ENCODE peak calls at places on chromosome 10, in ten cellular contexts. R, L, T, M, X, W, Y, F, P and S are unnamed samples. For H3K4me1, the result is how much of the 10 kb centered on the place peaks cover.

GRCh38 chr10:89138755-89139154 is 68.4 kb downstream of the CH25H start:
- DNase-seq in R (no peak), L (no peak), T (no peak), M (no peak), X (no peak), W (no peak), Y (no peak), F (no peak), P (no peak), S (no peak)

GRCh38 chr10:77311186-77311585 is 326.4 kb downstream of the KCNMA1 start:
- DNase-seq in R (no peak), L (no peak), T (no peak), M (no peak), X (no peak), W (no peak), Y (no peak), F (no peak), P (no peak), S (no peak)

GRCh38 chr10:60208676-60209269 is 180.9 kb downstream of the ANK3 start:
- DNase-seq in R (no peak), L (peak), T (peak), M (no peak), X (no peak), W (no peak), Y (no peak), F (no peak), P (no peak), S (no peak)

GRCh38 chr10:123599366-123599849 is 66.7 kb upstream of the GPR26 start:
- DNase-seq in R (no peak), L (no peak), T (no peak), M (no peak), X (no peak), W (no peak), Y (no peak), F (no peak), P (no peak), S (no peak)

GRCh38 chr10:94308866-94309265 is 53.9 kb downstream of the NOC3L start:
- DNase-seq in R (no peak), L (no peak), T (no peak), M (no peak), X (no peak), W (no peak), Y (no peak), F (no peak), P (no peak), S (no peak)

GRCh38 chr10:36499696-36500095 is 625.7 kb upstream of the ANKRD30A start:
- DNase-seq in R (no peak), L (no peak), T (no peak), M (no peak), X (no peak), W (no peak), Y (no peak), F (no peak), P (no peak), S (no peak)

GRCh38 chr10:32163774-32164148 is 107.5 kb upstream of the KIF5B start:
- DNase-seq in R (no peak), L (no peak), T (no peak), M (peak), X (no peak), W (no peak), Y (no peak), F (no peak), P (no peak), S (no peak)

GRCh38 chr10:130636303-130636702 is 500.1 kb downstream of the GLRX3 start:
- DNase-seq in R (no peak), L (no peak), T (no peak), M (no peak), X (no peak), W (no peak), Y (no peak), F (no peak), P (no peak), S (no peak)

GRCh38 chr10:7475046-7475860 is 64.4 kb upstream of the SFMBT2 start:
- DNase-seq in R (peak), L (no peak), T (no peak), M (peak), X (peak), W (peak), Y (peak), F (no peak), P (no peak), S (no peak)

GRCh38 chr10:86960003-86960862 is 1.8 kb downstream of the SNCG start:
- DNase-seq in R (no peak), L (peak), T (peak), M (peak), X (peak), W (peak), Y (peak), F (no peak), P (peak), S (no peak)

GRCh38 chr10:6621536-6621935 is 41.5 kb upstream of the PRKCQ start:
- DNase-seq in R (no peak), L (no peak), T (no peak), M (no peak), X (no peak), W (no peak), Y (no peak), F (no peak), P (no peak), S (no peak)

GRCh38 chr10:27065084-27065483 is 35.2 kb downstream of the ANKRD26 start:
- DNase-seq in R (no peak), L (no peak), T (no peak), M (no peak), X (no peak), W (no peak), Y (no peak), F (no peak), P (no peak), S (no peak)

GRCh38 chr10:76031769-76032441 is 600.5 kb downstream of the LRMDA start:
- DNase-seq in R (no peak), L (no peak), T (no peak), M (no peak), X (no peak), W (no peak), Y (no peak), F (no peak), P (no peak), S (no peak)

GRCh38 chr10:88851706-88852105 is at the start of gene ANKRD22:
- DNase-seq in R (no peak), L (peak), T (peak), M (peak), X (no peak), W (no peak), Y (no peak), F (no peak), P (peak), S (peak)

GRCh38 chr10:52701647-52702046 is 70.9 kb downstream of the MBL2 start:
- DNase-seq in R (no peak), L (no peak), T (no peak), M (no peak), X (no peak), W (no peak), Y (no peak), F (no peak), P (no peak), S (no peak)

GRCh38 chr10:98006266-98006665 is 24.2 kb downstream of the CRTAC1 start:
- DNase-seq in R (no peak), L (no peak), T (no peak), M (peak), X (no peak), W (no peak), Y (no peak), F (no peak), P (no peak), S (no peak)

GRCh38 chr10:129344956-129345355 is 122.1 kb upstream of the MGMT start:
- DNase-seq in R (no peak), L (no peak), T (no peak), M (no peak), X (no peak), W (no peak), Y (no peak), F (no peak), P (no peak), S (no peak)

GRCh38 chr10:61791216-61791615 is 110.3 kb upstream of the ARID5B start:
- DNase-seq in R (no peak), L (no peak), T (no peak), M (no peak), X (no peak), W (no peak), Y (no peak), F (no peak), P (no peak), S (no peak)

GRCh38 chr10:99731296-99732032 is 463 bp downstream of the COX15 start:
- DNase-seq in R (no peak), L (no peak), T (no peak), M (no peak), X (no peak), W (no peak), Y (no peak), F (no peak), P (no peak), S (no peak)

GRCh38 chr10:31912289-31912688 is 16.3 kb downstream of the ARHGAP12 start:
- DNase-seq in R (no peak), L (no peak), T (no peak), M (no peak), X (no peak), W (no peak), Y (no peak), F (no peak), P (no peak), S (no peak)

GRCh38 chr10:52729259-52730104 is 43.1 kb downstream of the MBL2 start:
- DNase-seq in R (no peak), L (peak), T (peak), M (no peak), X (no peak), W (no peak), Y (no peak), F (no peak), P (no peak), S (no peak)

GRCh38 chr10:124602121-124602561 is 140.5 kb downstream of the LHPP start:
- DNase-seq in R (no peak), L (no peak), T (no peak), M (no peak), X (peak), W (no peak), Y (no peak), F (no peak), P (no peak), S (no peak)

GRCh38 chr10:86755454-86755739 is 1.0 kb upstream of the BMPR1A start:
- DNase-seq in R (no peak), L (no peak), T (no peak), M (no peak), X (no peak), W (no peak), Y (no peak), F (no peak), P (no peak), S (no peak)

GRCh38 chr10:49377256-49377655 is 18.6 kb downstream of the DRGX start:
- DNase-seq in R (no peak), L (no peak), T (no peak), M (no peak), X (no peak), W (no peak), Y (no peak), F (no peak), P (no peak), S (no peak)

GRCh38 chr10:61750943-61751471 is 88.3 kb downstream of the CABCOCO1 start:
- DNase-seq in R (no peak), L (peak), T (peak), M (peak), X (peak), W (peak), Y (peak), F (no peak), P (peak), S (no peak)

GRCh38 chr10:110698340-110698739 is 54.2 kb downstream of the RBM20 start:
- DNase-seq in R (no peak), L (no peak), T (no peak), M (no peak), X (no peak), W (no peak), Y (no peak), F (no peak), P (no peak), S (no peak)

GRCh38 chr10:129909531-129910286 is 54.4 kb downstream of the EBF3 start:
- DNase-seq in R (no peak), L (no peak), T (no peak), M (no peak), X (no peak), W (no peak), Y (no peak), F (no peak), P (no peak), S (no peak)

GRCh38 chr10:69497235-69497561 is 45.9 kb downstream of the TSPAN15 start:
- DNase-seq in R (peak), L (no peak), T (no peak), M (no peak), X (no peak), W (no peak), Y (no peak), F (no peak), P (no peak), S (no peak)

GRCh38 chr10:121063744-121064143 is 212.6 kb downstream of the WDR11 start:
- DNase-seq in R (no peak), L (no peak), T (no peak), M (peak), X (peak), W (no peak), Y (no peak), F (no peak), P (no peak), S (no peak)

GRCh38 chr10:125203186-125203800 is 42.9 kb upstream of the CTBP2 start:
- DNase-seq in R (no peak), L (no peak), T (no peak), M (no peak), X (no peak), W (no peak), Y (no peak), F (no peak), P (peak), S (no peak)

GRCh38 chr10:121753726-121754476 is 155.7 kb upstream of the FGFR2 start:
- DNase-seq in R (no peak), L (peak), T (peak), M (no peak), X (no peak), W (no peak), Y (no peak), F (no peak), P (no peak), S (no peak)

GRCh38 chr10:58225654-58226053 is 42.0 kb downstream of the IPMK start:
- DNase-seq in R (no peak), L (no peak), T (no peak), M (no peak), X (no peak), W (no peak), Y (no peak), F (no peak), P (no peak), S (no peak)

GRCh38 chr10:31921031-31921430 is 7.6 kb downstream of the ARHGAP12 start:
- DNase-seq in R (no peak), L (no peak), T (no peak), M (no peak), X (no peak), W (no peak), Y (no peak), F (no peak), P (no peak), S (no peak)

GRCh38 chr10:122468923-122469781 is 7.8 kb downstream of the HTRA1 start:
- DNase-seq in R (no peak), L (peak), T (peak), M (no peak), X (no peak), W (no peak), Y (peak), F (no peak), P (peak), S (no peak)

GRCh38 chr10:77548157-77548556 is 89.5 kb downstream of the KCNMA1 start:
- DNase-seq in R (no peak), L (no peak), T (no peak), M (peak), X (no peak), W (no peak), Y (no peak), F (no peak), P (no peak), S (no peak)

GRCh38 chr10:3105166-3105565 is 37.8 kb downstream of the PFKP start:
- DNase-seq in R (no peak), L (no peak), T (no peak), M (no peak), X (no peak), W (no peak), Y (no peak), F (no peak), P (no peak), S (no peak)

GRCh38 chr10:70885931-70886903 is 2.1 kb downstream of the PCBD1 start:
- DNase-seq in R (no peak), L (no peak), T (no peak), M (no peak), X (peak), W (no peak), Y (no peak), F (no peak), P (no peak), S (no peak)

GRCh38 chr10:132464256-132465192 is 67.5 kb downstream of the PWWP2B start:
- DNase-seq in R (peak), L (no peak), T (no peak), M (peak), X (peak), W (peak), Y (peak), F (no peak), P (peak), S (peak)

DNA sequence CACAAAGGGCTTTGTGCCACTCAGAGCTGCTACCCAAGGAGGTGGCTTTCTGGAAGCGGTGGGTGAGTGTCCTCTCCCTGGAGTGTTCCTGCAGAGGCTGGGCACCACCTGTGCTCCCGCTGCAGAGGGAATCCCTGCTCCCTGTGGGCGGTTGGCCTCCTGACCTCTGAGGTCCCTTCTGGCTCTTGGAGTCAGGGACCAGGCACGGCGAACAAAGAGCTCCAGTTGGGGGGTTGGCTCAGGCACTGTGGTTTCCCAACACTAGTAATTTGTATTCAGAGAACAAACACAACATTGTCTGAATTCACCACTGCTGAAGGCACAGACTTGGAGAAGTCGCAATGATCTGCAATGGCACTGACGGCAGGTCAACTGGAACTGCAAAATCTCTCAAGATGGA is 328.9 kb downstream of the PRPF18 start:
- DNase-seq in R (peak), L (no peak), T (no peak), M (no peak), X (no peak), W (no peak), Y (no peak), F (no peak), P (no peak), S (no peak)
- H3K4me1 ChIP-seq in R (under half), L (under half), T (under half), M (under half), X (under half), W (under half), Y (under half), F (under half), P (under half), S (under half)

DNA sequence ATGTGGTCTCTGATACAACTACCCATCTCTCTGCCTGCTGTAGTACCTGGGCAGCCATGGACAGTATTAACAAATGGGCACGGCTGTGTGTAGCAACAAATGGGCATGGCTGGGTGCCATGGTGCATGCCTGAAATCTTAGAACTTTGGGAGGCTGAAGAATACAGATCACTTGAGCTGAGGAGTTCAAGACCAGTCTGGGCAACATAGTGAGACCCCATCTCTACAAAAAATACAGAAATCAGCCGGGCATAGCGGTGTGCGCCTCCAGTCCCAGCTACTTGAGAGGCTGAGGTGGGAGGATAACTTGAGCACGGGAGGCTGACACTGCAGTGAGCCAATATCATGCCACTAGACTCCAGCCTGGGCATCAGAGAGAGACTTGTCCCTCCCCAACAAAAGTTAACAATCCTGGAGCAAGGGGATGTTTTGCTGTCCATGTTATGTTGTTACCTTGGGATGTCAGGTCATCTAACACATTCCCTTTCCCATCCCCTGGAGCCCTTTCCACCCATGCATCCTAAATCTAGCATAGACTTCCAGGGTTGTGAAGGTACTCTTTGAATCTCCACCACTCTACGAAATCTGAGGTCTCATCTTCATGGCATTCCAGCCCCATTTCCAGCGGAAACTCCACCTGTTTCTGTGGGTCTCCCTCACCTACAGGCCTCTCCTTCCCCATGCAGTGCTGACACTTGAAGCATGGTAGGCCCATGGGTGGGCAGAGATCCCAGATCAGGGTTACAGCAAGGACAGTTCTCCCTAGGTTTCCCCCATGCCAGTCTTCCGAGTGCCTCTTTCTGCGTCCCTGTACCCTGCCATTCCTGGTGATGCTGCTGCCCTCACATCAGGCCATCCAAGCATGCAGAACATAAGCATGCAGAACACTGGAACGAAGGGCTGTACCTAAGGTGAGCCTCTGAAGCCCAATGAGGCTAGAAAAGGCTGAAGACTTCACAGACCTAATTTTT is 13.1 kb downstream of the FXYD4 start:
- DNase-seq in R (peak), L (no peak), T (peak), M (no peak), X (peak), W (no peak), Y (no peak), F (no peak), P (no peak), S (no peak)
- TF ChIP-seq POLR2A in R (no peak), L (no peak), T (no peak), M (no peak), X (peak), W (no peak), Y (no peak), F (no peak), P (no peak), S (no peak)

GRCh38 chr10:79414714-79415113 is 30.7 kb downstream of the ZCCHC24 start:
- DNase-seq in R (no peak), L (no peak), T (no peak), M (no peak), X (no peak), W (no peak), Y (no peak), F (no peak), P (no peak), S (no peak)

GRCh38 chr10:79417266-79417665 is 28.2 kb downstream of the ZCCHC24 start:
- DNase-seq in R (peak), L (no peak), T (no peak), M (no peak), X (no peak), W (no peak), Y (no peak), F (no peak), P (no peak), S (no peak)

GRCh38 chr10:79417731-79418130 is 27.7 kb downstream of the ZCCHC24 start:
- DNase-seq in R (peak), L (no peak), T (no peak), M (no peak), X (peak), W (no peak), Y (no peak), F (no peak), P (no peak), S (no peak)

GRCh38 chr10:79416578-79417255 is 28.7 kb downstream of the ZCCHC24 start:
- DNase-seq in R (peak), L (no peak), T (no peak), M (no peak), X (no peak), W (no peak), Y (no peak), F (no peak), P (no peak), S (no peak)

GRCh38 chr10:79415736-79416577 is 29.5 kb downstream of the ZCCHC24 start:
- DNase-seq in R (peak), L (no peak), T (no peak), M (no peak), X (peak), W (no peak), Y (no peak), F (no peak), P (no peak), S (no peak)
- H3K4me1 ChIP-seq in R (half or more), L (under half), T (under half), M (under half), X (under half), W (under half), Y (under half), F (under half), P (under half), S (under half)

GRCh38 chr10:11611248-11612003 is at the start of gene USP6NL:
- DNase-seq in R (peak), L (peak), T (peak), M (peak), X (peak), W (peak), Y (peak), F (peak), P (peak), S (peak)
- TF ChIP-seq POLR2A in R (no peak), L (no peak), T (peak), M (peak), X (peak), W (peak), Y (peak), F (peak), P (no peak), S (peak)

GRCh38 chr10:113225903-113226302 is 275.9 kb downstream of the TCF7L2 start:
- DNase-seq in R (no peak), L (no peak), T (no peak), M (no peak), X (no peak), W (no peak), Y (no peak), F (no peak), P (no peak), S (no peak)

GRCh38 chr10:113221756-113222168 is 271.7 kb downstream of the TCF7L2 start:
- DNase-seq in R (no peak), L (peak), T (peak), M (no peak), X (no peak), W (no peak), Y (no peak), F (no peak), P (no peak), S (no peak)

GRCh38 chr10:113219446-113219845 is 269.4 kb downstream of the TCF7L2 start:
- DNase-seq in R (no peak), L (no peak), T (no peak), M (no peak), X (no peak), W (no peak), Y (no peak), F (no peak), P (no peak), S (no peak)

GRCh38 chr10:113225364-113225763 is 275.3 kb downstream of the TCF7L2 start:
- DNase-seq in R (no peak), L (no peak), T (no peak), M (no peak), X (no peak), W (no peak), Y (no peak), F (no peak), P (no peak), S (no peak)

GRCh38 chr10:113222207-113222606 is 272.2 kb downstream of the TCF7L2 start:
- DNase-seq in R (no peak), L (no peak), T (no peak), M (no peak), X (no peak), W (no peak), Y (no peak), F (no peak), P (no peak), S (no peak)
- H3K4me1 ChIP-seq in R (under half), L (under half), T (under half), M (under half), X (under half), W (under half), Y (under half), F (under half), P (under half), S (under half)